ENCODE peak calls at places on chromosome 5, in four cellular contexts. T is K562, B is HepG2, R is GM12878. G is an unnamed sample.

GRCh38 chr5:74296685-74297084 is 343.8 kb downstream of the ENC1 start:
- DNase-seq in T (no peak), B (no peak), R (peak), G (no peak)

GRCh38 chr5:158451203-158451982 is 592.4 kb upstream of the CLINT1 start:
- DNase-seq in T (no peak), B (no peak), R (no peak), G (no peak)

GRCh38 chr5:78920604-78921003 is 64.5 kb downstream of the ARSB start:
- DNase-seq in T (peak), B (no peak), R (no peak), G (no peak)

GRCh38 chr5:148660346-148660660 is 6.0 kb upstream of the HTR4 start:
- DNase-seq in T (peak), B (no peak), R (no peak), G (no peak)

GRCh38 chr5:62211405-62211804 is 94.6 kb upstream of the KIF2A start:
- DNase-seq in T (no peak), B (no peak), R (no peak), G (no peak)

GRCh38 chr5:165622864-165623536 is 2117.6 kb downstream of the MAT2B start:
- DNase-seq in T (no peak), B (no peak), R (no peak), G (no peak)

GRCh38 chr5:157779221-157779620 is 35.7 kb downstream of the LSM11 start:
- DNase-seq in T (no peak), B (no peak), R (no peak), G (no peak)

GRCh38 chr5:95884021-95884333 is 61.5 kb upstream of the GLRX start:
- DNase-seq in T (peak), B (no peak), R (no peak), G (no peak)

GRCh38 chr5:6046296-6046695 is 332.1 kb downstream of the MED10 start:
- DNase-seq in T (no peak), B (no peak), R (no peak), G (no peak)

GRCh38 chr5:158691576-158691975 is 408.1 kb downstream of the EBF1 start:
- DNase-seq in T (no peak), B (no peak), R (no peak), G (no peak)

GRCh38 chr5:177605667-177606066 is 5.7 kb downstream of the B4GALT7 start:
- DNase-seq in T (no peak), B (no peak), R (no peak), G (no peak)

GRCh38 chr5:35306716-35307365 is 76.6 kb upstream of the PRLR start:
- DNase-seq in T (no peak), B (no peak), R (no peak), G (no peak)

GRCh38 chr5:111016801-111017200 is 54.7 kb upstream of the TSLP start:
- DNase-seq in T (no peak), B (no peak), R (no peak), G (no peak)

GRCh38 chr5:169980418-169981053 is at the start of gene INSYN2B:
- DNase-seq in T (peak), B (peak), R (no peak), G (peak)

GRCh38 chr5:14728109-14728938 is 63.8 kb downstream of the OTULIN start:
- DNase-seq in T (no peak), B (peak), R (no peak), G (peak)

GRCh38 chr5:158736134-158736533 is 363.6 kb downstream of the EBF1 start:
- DNase-seq in T (no peak), B (no peak), R (no peak), G (no peak)

GRCh38 chr5:145854651-145855258 is 18.1 kb downstream of the GRXCR2 start:
- DNase-seq in T (peak), B (peak), R (no peak), G (no peak)

GRCh38 chr5:107447587-107447986 is 223.2 kb downstream of the EFNA5 start:
- DNase-seq in T (no peak), B (no peak), R (no peak), G (no peak)

GRCh38 chr5:149151717-149152116 is 10.4 kb downstream of the ABLIM3 start:
- DNase-seq in T (no peak), B (no peak), R (no peak), G (no peak)

GRCh38 chr5:16673241-16673998 is 56.6 kb upstream of the RETREG1 start:
- DNase-seq in T (no peak), B (no peak), R (no peak), G (no peak)

GRCh38 chr5:141543053-141543452 is 54.2 kb downstream of the PCDHGC5 start:
- DNase-seq in T (no peak), B (no peak), R (no peak), G (no peak)

GRCh38 chr5:93602261-93603149 is 19.5 kb downstream of the NR2F1 start:
- DNase-seq in T (no peak), B (no peak), R (no peak), G (peak)

GRCh38 chr5:82387041-82387818 is 109.1 kb upstream of the RPS23 start:
- DNase-seq in T (no peak), B (peak), R (no peak), G (no peak)

GRCh38 chr5:177134653-177135225 is 1.2 kb downstream of the NSD1 start:
- DNase-seq in T (no peak), B (no peak), R (no peak), G (no peak)

GRCh38 chr5:143524338-143524929 is 120.9 kb upstream of the NR3C1 start:
- DNase-seq in T (no peak), B (no peak), R (no peak), G (no peak)

GRCh38 chr5:176661676-176662075 is 14.4 kb downstream of the TSPAN17 start:
- DNase-seq in T (no peak), B (no peak), R (no peak), G (no peak)

GRCh38 chr5:109959652-109960051 is 269.9 kb downstream of the MAN2A1 start:
- DNase-seq in T (peak), B (peak), R (no peak), G (no peak)

GRCh38 chr5:154714271-154714986 is 40.7 kb upstream of the LARP1 start:
- DNase-seq in T (no peak), B (peak), R (peak), G (no peak)

GRCh38 chr5:174177531-174177930 is 132.0 kb downstream of the NSG2 start:
- DNase-seq in T (no peak), B (no peak), R (no peak), G (no peak)

GRCh38 chr5:174176511-174176910 is 131.0 kb downstream of the NSG2 start:
- DNase-seq in T (no peak), B (no peak), R (no peak), G (no peak)

GRCh38 chr5:174173766-174174165 is 128.3 kb downstream of the NSG2 start:
- DNase-seq in T (no peak), B (no peak), R (no peak), G (no peak)

GRCh38 chr5:174177976-174178600 is 132.6 kb downstream of the NSG2 start:
- DNase-seq in T (no peak), B (no peak), R (no peak), G (no peak)

DNA sequence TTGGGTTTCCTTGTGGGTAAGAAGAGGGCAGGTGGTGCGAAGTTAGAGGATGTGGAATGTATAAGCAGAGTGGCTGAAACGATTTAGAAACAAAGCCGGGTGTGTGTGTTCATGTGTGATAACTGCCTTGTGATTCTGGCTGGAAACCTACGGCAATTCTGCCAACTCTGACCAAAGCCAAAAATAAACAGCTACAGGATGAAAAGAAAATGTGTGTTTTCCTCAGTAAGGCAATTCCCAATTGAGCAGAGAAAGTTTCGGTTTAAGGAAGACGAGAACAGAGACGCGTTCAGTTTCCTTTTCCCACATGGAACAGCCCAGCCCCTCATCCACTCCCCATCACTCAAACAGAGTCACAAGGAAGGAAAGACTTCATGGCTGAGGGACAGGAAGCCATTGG is 130.4 kb downstream of the NSG2 start:
- DNase-seq in T (no peak), B (no peak), R (no peak), G (no peak)
- TF ChIP-seq ATF3 in T (no peak), B (no peak), R (no peak), G (no peak)

DNA sequence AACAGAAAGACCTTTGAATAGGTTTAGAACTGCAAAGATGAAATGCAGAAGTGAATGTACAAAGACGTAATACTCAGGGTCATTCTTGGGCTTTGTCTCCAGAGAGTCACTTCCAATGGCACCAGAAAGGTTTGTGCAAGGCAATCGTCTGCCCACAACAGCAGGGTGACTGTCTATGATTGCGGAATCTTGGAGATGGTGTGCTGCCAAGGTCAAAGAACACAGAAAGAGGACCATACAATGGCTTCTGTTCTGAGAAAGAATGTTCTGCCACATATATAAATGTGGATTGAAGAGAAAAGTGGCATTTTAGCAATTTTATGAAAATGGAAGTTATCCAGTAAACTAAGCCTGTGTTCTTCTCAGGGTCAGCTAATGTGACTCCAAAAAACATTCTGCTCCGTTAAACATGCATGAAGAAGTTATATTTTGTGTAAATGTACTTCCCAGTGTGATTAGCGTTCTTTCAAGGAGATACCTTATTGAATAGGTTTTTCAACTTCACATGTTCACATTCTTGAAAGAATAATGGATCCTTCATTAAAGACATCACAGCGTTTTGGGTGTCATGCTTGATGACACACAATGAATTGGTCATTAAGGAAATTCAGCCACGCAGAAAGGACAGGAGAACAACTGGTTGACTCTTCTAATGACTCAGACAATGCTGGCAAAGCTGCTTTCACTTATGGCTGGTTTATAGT is 73.4 kb upstream of the CDH6 start:
- DNase-seq in T (no peak), B (no peak), R (no peak), G (no peak)
- TF ChIP-seq ETV6 in T (no peak), B (no peak), R (no peak), G (no peak)

DNA sequence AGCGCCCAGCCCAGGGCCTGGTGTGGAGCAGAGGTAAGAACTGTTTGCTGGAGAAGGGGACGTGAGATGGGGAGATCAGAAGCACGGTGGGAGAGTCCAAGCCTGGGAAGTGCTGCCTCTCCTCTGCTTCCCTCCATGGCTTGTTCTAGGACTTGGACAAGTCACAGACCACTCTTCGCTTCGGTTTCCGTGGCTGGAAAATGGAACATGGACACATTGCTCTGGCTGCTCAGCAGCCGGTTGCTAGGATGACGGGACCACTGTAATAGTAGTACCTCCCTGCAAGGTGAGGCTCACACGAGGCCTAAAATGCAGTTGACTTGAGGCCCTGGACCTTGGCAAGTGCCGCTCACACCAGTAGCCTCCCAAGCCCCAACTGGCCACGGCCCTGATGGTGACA is 175.8 kb upstream of the FSTL4 start:
- DNase-seq in T (no peak), B (no peak), R (no peak), G (no peak)
- TF ChIP-seq ATF3 in T (no peak), B (no peak), R (no peak), G (no peak)

GRCh38 chr5:57822651-57823050 is 340.0 kb upstream of the ACTBL2 start:
- DNase-seq in T (no peak), B (no peak), R (no peak), G (no peak)

GRCh38 chr5:57828221-57828620 is 345.6 kb upstream of the ACTBL2 start:
- DNase-seq in T (no peak), B (no peak), R (no peak), G (no peak)

GRCh38 chr5:57831090-57831489 is 348.5 kb upstream of the ACTBL2 start:
- DNase-seq in T (no peak), B (no peak), R (no peak), G (no peak)

GRCh38 chr5:57824047-57824446 is 341.4 kb upstream of the ACTBL2 start:
- DNase-seq in T (no peak), B (no peak), R (no peak), G (no peak)

DNA sequence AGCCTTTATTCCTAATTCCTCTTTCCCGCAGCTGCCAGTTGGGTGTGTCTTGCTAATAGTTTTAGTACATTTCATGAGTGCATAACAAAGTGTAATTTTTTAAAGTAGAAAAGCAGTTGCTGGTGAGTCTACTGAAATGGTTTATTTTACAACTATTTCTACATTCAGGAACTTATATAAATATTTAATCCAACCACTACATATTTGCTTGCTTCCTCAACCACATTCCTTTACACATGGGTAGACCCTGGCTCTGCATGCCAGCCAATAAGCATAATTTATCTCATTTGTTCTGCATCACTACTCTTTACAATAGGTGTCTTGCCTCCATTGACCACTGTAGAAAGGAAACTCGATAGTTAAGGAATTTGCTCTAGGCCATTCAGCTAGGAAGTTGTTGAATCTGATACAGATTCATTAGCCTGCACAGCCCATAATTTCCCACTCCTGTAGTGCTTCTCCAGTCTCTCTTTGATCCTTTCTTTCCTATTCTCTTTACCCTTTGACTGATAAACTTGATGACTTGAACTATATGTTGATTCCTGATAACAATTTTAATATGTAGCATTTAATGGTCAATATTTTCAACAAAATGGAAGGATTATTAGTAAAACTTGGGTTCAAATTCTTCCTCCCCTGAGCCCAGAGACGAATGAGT is 342.5 kb upstream of the ACTBL2 start:
- DNase-seq in T (no peak), B (no peak), R (no peak), G (no peak)
- TF ChIP-seq ETV6 in T (no peak), B (no peak), R (no peak), G (no peak)

GRCh38 chr5:322942-323879 is 1.7 kb downstream of the AHRR start:
- DNase-seq in T (no peak), B (no peak), R (no peak), G (no peak)

GRCh38 chr5:329758-330149 is 8.2 kb downstream of the AHRR start:
- DNase-seq in T (no peak), B (no peak), R (no peak), G (no peak)

GRCh38 chr5:329106-329757 is 7.7 kb downstream of the AHRR start:
- DNase-seq in T (no peak), B (no peak), R (no peak), G (no peak)

GRCh38 chr5:324736-325612 is 3.5 kb downstream of the AHRR start:
- DNase-seq in T (no peak), B (no peak), R (no peak), G (no peak)

GRCh38 chr5:326109-326508 is 4.6 kb downstream of the AHRR start:
- DNase-seq in T (no peak), B (no peak), R (no peak), G (no peak)
- TF ChIP-seq ATF3 in T (no peak), B (no peak), R (no peak), G (no peak)

GRCh38 chr5:42965934-42966333 is 74.2 kb downstream of the ANXA2R start:
- DNase-seq in T (no peak), B (no peak), R (no peak), G (no peak)

GRCh38 chr5:42974546-42974945 is 65.6 kb downstream of the ANXA2R start:
- DNase-seq in T (no peak), B (no peak), R (no peak), G (no peak)

GRCh38 chr5:42970636-42971559 is 69.2 kb downstream of the ANXA2R start:
- DNase-seq in T (peak), B (no peak), R (no peak), G (peak)
- TF ChIP-seq ETV6 in T (no peak), B (no peak), R (no peak), G (peak)

GRCh38 chr5:24385070-24385469 is 259.7 kb downstream of the CDH10 start:
- DNase-seq in T (no peak), B (no peak), R (no peak), G (no peak)
- TF ChIP-seq ATF3 in T (no peak), B (no peak), R (no peak), G (no peak)

GRCh38 chr5:172169216-172169615 is 18.8 kb downstream of the STK10 start:
- DNase-seq in T (no peak), B (no peak), R (no peak), G (no peak)

GRCh38 chr5:172167893-172168292 is 20.1 kb downstream of the STK10 start:
- DNase-seq in T (no peak), B (no peak), R (no peak), G (no peak)

GRCh38 chr5:172171118-172171775 is 16.8 kb downstream of the STK10 start:
- DNase-seq in T (no peak), B (no peak), R (no peak), G (no peak)

GRCh38 chr5:172168311-172168710 is 19.7 kb downstream of the STK10 start:
- DNase-seq in T (no peak), B (no peak), R (no peak), G (no peak)

DNA sequence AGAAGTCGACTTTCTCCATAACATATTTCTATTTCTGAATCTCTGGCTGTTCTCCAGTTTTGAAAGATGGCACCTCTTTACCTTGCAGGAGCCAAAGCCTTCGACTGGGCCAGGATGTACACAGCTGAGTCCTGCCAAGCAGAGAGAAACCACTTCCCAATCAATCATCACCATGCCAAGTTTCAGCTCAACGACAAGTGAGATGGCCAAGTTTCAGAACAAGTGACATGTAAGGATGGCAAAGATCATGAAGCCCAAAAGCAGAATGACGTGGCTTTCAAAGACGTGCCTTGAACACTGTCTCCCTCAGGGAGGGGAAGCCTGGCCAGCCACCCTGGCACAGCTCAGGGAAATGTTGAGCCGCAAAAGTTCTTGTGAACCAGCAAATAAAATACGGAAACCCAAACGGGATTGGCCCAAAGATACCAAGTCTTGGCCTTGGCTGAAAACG is 17.7 kb downstream of the STK10 start:
- DNase-seq in T (no peak), B (no peak), R (no peak), G (no peak)
- TF ChIP-seq ETV6 in T (no peak), B (no peak), R (no peak), G (no peak)

DNA sequence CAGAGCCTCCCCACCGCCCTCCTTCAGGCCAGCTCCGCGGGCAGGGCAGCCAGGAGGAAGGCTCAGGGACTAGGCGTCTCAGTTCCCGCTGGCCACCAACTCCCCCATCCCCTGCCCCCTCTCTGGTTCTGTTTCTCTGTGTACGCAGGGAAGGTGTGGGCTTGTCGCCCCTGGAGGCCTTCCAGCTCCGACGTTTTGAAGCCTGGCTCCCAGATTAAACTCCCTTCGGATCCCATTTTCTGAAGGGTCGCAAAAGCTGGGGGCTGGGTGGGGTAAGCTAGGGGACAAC is 346 bp downstream of the ATOX1 start:
- DNase-seq in T (peak), B (no peak), R (no peak), G (no peak)
- TF ChIP-seq ATF3 in T (no peak), B (no peak), R (no peak), G (no peak)

G was measured in WTC11.